ENCODE peak calls at places on chromosomes 6 and 20, in seven cellular contexts. W is activated B cell treated with CpG ODN at 0.5 μM for 24 hours, G is PC-9, X is Calu3, U is AG04450, V is dorsolateral prefrontal cortex, Z is fibroblast of villous mesenchyme. K is an unnamed sample.
A peak's percentile ranks its signal among the peaks of the same experiment; 100 is the strongest.

GRCh38 chr6:16318538-16318937 is 80.2 kb downstream of the GMPR start:
- DNase-seq in W (no peak), G (no peak), X (no peak), U (no peak), V (no peak), Z (peak; percentile 62), K (no peak)

GRCh38 chr6:71386215-71386614 is 97.6 kb downstream of the OGFRL1 start:
- DNase-seq in W (no peak), G (peak; percentile 93), X (no peak), U (no peak), V (no peak), Z (no peak), K (no peak)

GRCh38 chr20:40868568-40869223 is 159.9 kb upstream of the TOP1 start:
- DNase-seq in W (no peak), G (no peak), X (no peak), U (peak; percentile 52), V (no peak), Z (peak; percentile 67), K (no peak)

GRCh38 chr6:64580346-64580745 is 944.7 kb downstream of the PHF3 start:
- DNase-seq in W (no peak), G (no peak), X (no peak), U (peak; percentile 0), V (no peak), Z (peak; percentile 33), K (no peak)

GRCh38 chr6:82144007-82144851 is 103.3 kb downstream of the IBTK start:
- DNase-seq in W (no peak), G (peak; percentile 51), X (peak; percentile 42), U (peak; percentile 73), V (no peak), Z (peak; percentile 88), K (no peak)

GRCh38 chr6:38131527-38131965 is 312.0 kb downstream of the ZFAND3 start:
- DNase-seq in W (no peak), G (no peak), X (no peak), U (peak; percentile 91), V (no peak), Z (peak; percentile 92), K (no peak)

GRCh38 chr6:5619249-5619648 is 357.9 kb downstream of the FARS2 start:
- DNase-seq in W (no peak), G (no peak), X (no peak), U (no peak), V (no peak), Z (no peak), K (no peak)

GRCh38 chr20:31820228-31820627 is 1.1 kb downstream of the MYLK2 start:
- DNase-seq in W (no peak), G (no peak), X (no peak), U (no peak), V (no peak), Z (no peak), K (no peak)

GRCh38 chr6:131303338-131303954 is 168.2 kb downstream of the AKAP7 start:
- DNase-seq in W (no peak), G (no peak), X (no peak), U (no peak), V (no peak), Z (no peak), K (no peak)

GRCh38 chr6:165232277-165232654 is 77.1 kb downstream of the C6orf118 start:
- DNase-seq in W (no peak), G (no peak), X (no peak), U (no peak), V (no peak), Z (no peak), K (no peak)

GRCh38 chr6:7479801-7480266 is 61.6 kb upstream of the DSP start:
- DNase-seq in W (no peak), G (peak; percentile 95), X (peak; percentile 40), U (no peak), V (no peak), Z (peak; percentile 80), K (no peak)

GRCh38 chr6:40654828-40655227 is 67.7 kb upstream of the LRFN2 start:
- DNase-seq in W (no peak), G (no peak), X (no peak), U (no peak), V (no peak), Z (no peak), K (no peak)

GRCh38 chr6:43469947-43470346 is 7.4 kb upstream of the TJAP1 start:
- DNase-seq in W (no peak), G (no peak), X (no peak), U (no peak), V (no peak), Z (no peak), K (no peak)

GRCh38 chr6:138830273-138830672 is 34.4 kb downstream of the ECT2L start:
- DNase-seq in W (no peak), G (no peak), X (no peak), U (no peak), V (no peak), Z (no peak), K (no peak)

GRCh38 chr6:89357390-89357789 is 4.9 kb upstream of the UBE2J1 start:
- DNase-seq in W (no peak), G (no peak), X (no peak), U (no peak), V (no peak), Z (no peak), K (no peak)

GRCh38 chr6:55696501-55696900 is 117.5 kb upstream of the HMGCLL1 start:
- DNase-seq in W (no peak), G (no peak), X (no peak), U (no peak), V (no peak), Z (no peak), K (no peak)

GRCh38 chr6:14917101-14917500 is 328.8 kb upstream of the JARID2 start:
- DNase-seq in W (no peak), G (no peak), X (no peak), U (peak; percentile 11), V (no peak), Z (peak; percentile 81), K (no peak)

GRCh38 chr6:137025786-137026730 is 18.7 kb downstream of the IL20RA start:
- DNase-seq in W (no peak), G (peak; percentile 99), X (peak; percentile 29), U (no peak), V (no peak), Z (no peak), K (no peak)

GRCh38 chr6:81938014-81938761 is 185.7 kb upstream of the TENT5A start:
- DNase-seq in W (no peak), G (peak; percentile 91), X (peak; percentile 58), U (peak; percentile 75), V (no peak), Z (peak; percentile 95), K (no peak)

GRCh38 chr20:32995802-32996201 is 8.4 kb downstream of the SUN5 start:
- DNase-seq in W (no peak), G (no peak), X (no peak), U (no peak), V (no peak), Z (no peak), K (no peak)
- TF ChIP-seq CTCF in W (no peak), G (no peak), X (no peak), U (no peak), V (no peak), Z (no peak), K (no peak)

GRCh38 chr20:57475388-57476072 is 49.4 kb downstream of the CTCFL start:
- DNase-seq in W (no peak), G (no peak), X (no peak), U (no peak), V (no peak), Z (no peak), K (no peak)

GRCh38 chr20:57474816-57475215 is 50.1 kb downstream of the CTCFL start:
- DNase-seq in W (peak; percentile 18), G (no peak), X (no peak), U (no peak), V (no peak), Z (no peak), K (no peak)

GRCh38 chr20:57476641-57477461 is 48.1 kb downstream of the CTCFL start:
- DNase-seq in W (peak; percentile 13), G (no peak), X (no peak), U (no peak), V (no peak), Z (no peak), K (no peak)

GRCh38 chr20:57474191-57474590 is 50.7 kb downstream of the CTCFL start:
- DNase-seq in W (no peak), G (no peak), X (no peak), U (no peak), V (no peak), Z (no peak), K (no peak)

GRCh38 chr20:57476073-57476526 is 48.8 kb downstream of the CTCFL start:
- DNase-seq in W (peak; percentile 27), G (no peak), X (no peak), U (no peak), V (no peak), Z (no peak), K (no peak)
- TF ChIP-seq CTCF in W (no peak), G (no peak), X (no peak), U (no peak), V (no peak), Z (no peak), K (no peak)

GRCh38 chr20:661474-662288 is 8.7 kb upstream of the SRXN1 start:
- DNase-seq in W (no peak), G (no peak), X (no peak), U (no peak), V (no peak), Z (no peak), K (no peak)
- TF ChIP-seq CTCF in W (no peak), G (no peak), X (no peak), U (no peak), V (no peak), Z (no peak), K (no peak)

DNA sequence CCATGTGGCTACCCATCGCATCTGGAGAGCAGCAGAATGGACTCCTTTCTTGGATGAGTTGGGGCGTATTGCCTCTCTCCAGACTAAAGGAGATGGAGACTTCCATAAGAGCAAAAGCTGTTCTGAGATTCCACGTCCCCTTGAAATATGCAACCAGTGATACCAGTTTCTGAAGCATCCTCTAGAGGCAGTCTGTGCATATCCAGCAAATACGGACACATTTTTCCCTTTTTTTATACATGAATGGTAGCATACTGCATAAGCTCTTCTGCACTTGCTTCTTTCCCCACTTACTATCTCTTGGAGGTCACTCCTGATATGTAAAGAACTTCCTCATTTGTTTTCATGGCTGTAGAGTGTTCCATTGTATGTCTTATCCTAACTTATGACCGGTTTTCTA is 34.6 kb downstream of the TAF8 start:
- DNase-seq in W (no peak), G (no peak), X (no peak), U (no peak), V (no peak), Z (no peak), K (no peak)
- TF ChIP-seq CTCF in W (no peak), G (no peak), X (no peak), U (peak; percentile 52), V (no peak), Z (peak; percentile 22), K (no peak)

GRCh38 chr6:297571-298232 is 5.4 kb downstream of the DUSP22 start:
- DNase-seq in W (no peak), G (no peak), X (no peak), U (no peak), V (no peak), Z (no peak), K (peak; percentile 31)
- TF ChIP-seq CTCF in W (no peak), G (no peak), X (no peak), U (no peak), V (no peak), Z (no peak), K (no peak)

DNA sequence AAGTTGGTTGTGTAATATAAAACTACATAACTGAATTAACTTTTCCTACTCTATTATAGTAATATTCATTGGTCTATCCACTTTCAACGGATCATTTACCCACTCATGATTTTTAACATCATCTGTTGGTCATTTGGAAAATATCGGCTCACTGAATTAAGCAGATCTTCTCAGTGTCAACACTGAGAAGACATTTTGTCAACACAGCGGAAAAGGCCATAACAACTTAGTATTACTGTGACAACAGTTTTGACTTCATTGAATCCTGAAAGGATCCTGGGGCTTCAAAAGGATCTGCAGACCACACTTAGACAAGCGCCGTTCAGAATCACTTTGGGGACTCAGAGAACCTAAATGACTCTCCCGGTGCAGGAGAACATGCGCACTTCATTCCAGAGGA is 4.2 kb downstream of the ZBTB2 start:
- DNase-seq in W (no peak), G (no peak), X (no peak), U (no peak), V (no peak), Z (no peak), K (no peak)
- TF ChIP-seq CTCF in W (no peak), G (no peak), X (no peak), U (no peak), V (no peak), Z (no peak), K (no peak)

K was measured in mesothelial cell of epicardium.